ENCODE peak calls at places on chromosome 12, in nine cellular contexts. W, V, U, O, M, D, S, H and X are unnamed samples.

GRCh38 chr12:52759218-52759617 is 17.9 kb downstream of the KRT76 start:
- DNase-seq in W (no peak), V (no peak), U (no peak), O (no peak), M (no peak), D (no peak), S (no peak), H (no peak), X (no peak)

GRCh38 chr12:22101749-22102243 is 55.8 kb downstream of the CMAS start:
- DNase-seq in W (no peak), V (peak), U (no peak), O (no peak), M (peak), D (peak), S (no peak), H (no peak), X (peak)

GRCh38 chr12:56280849-56281248 is 14.1 kb downstream of the COQ10A start:
- DNase-seq in W (no peak), V (no peak), U (no peak), O (no peak), M (no peak), D (no peak), S (no peak), H (no peak), X (no peak)

GRCh38 chr12:99259040-99259934 is 388.3 kb upstream of the GARIN6 start:
- DNase-seq in W (no peak), V (no peak), U (no peak), O (no peak), M (no peak), D (no peak), S (peak), H (no peak), X (no peak)

GRCh38 chr12:66587912-66588311 is 91.0 kb downstream of the GRIP1 start:
- DNase-seq in W (no peak), V (peak), U (no peak), O (no peak), M (no peak), D (no peak), S (no peak), H (no peak), X (no peak)

GRCh38 chr12:65740873-65741600 is 83.2 kb upstream of the HMGA2 start:
- DNase-seq in W (peak), V (no peak), U (peak), O (peak), M (no peak), D (peak), S (peak), H (peak), X (no peak)

GRCh38 chr12:93883436-93884154 is 206.4 kb downstream of the CRADD start:
- DNase-seq in W (no peak), V (peak), U (no peak), O (no peak), M (peak), D (no peak), S (no peak), H (no peak), X (peak)

GRCh38 chr12:121079736-121080272 is 40.8 kb upstream of the OASL start:
- DNase-seq in W (no peak), V (no peak), U (no peak), O (no peak), M (no peak), D (no peak), S (no peak), H (no peak), X (no peak)

GRCh38 chr12:15575797-15576560 is 213.2 kb downstream of the EPS8 start:
- DNase-seq in W (no peak), V (no peak), U (no peak), O (no peak), M (no peak), D (no peak), S (no peak), H (no peak), X (no peak)

GRCh38 chr12:127531561-127531960 is 735.4 kb upstream of the TMEM132C start:
- DNase-seq in W (no peak), V (no peak), U (no peak), O (no peak), M (no peak), D (no peak), S (peak), H (no peak), X (no peak)

GRCh38 chr12:103623716-103624115 is 36.6 kb downstream of the STAB2 start:
- DNase-seq in W (no peak), V (no peak), U (no peak), O (no peak), M (peak), D (no peak), S (no peak), H (no peak), X (no peak)

GRCh38 chr12:110349521-110350151 is 53.9 kb downstream of the ANAPC7 start:
- DNase-seq in W (peak), V (no peak), U (no peak), O (peak), M (no peak), D (peak), S (no peak), H (no peak), X (no peak)

GRCh38 chr12:84599539-84599938 is 313.1 kb downstream of the SLC6A15 start:
- DNase-seq in W (no peak), V (no peak), U (no peak), O (no peak), M (peak), D (no peak), S (peak), H (no peak), X (peak)

GRCh38 chr12:13530966-13531365 is 334.4 kb downstream of the EMP1 start:
- DNase-seq in W (no peak), V (no peak), U (no peak), O (no peak), M (no peak), D (no peak), S (no peak), H (no peak), X (no peak)

GRCh38 chr12:102753802-102754201 is 163.2 kb downstream of the PAH start:
- DNase-seq in W (no peak), V (no peak), U (no peak), O (no peak), M (no peak), D (no peak), S (no peak), H (no peak), X (no peak)

GRCh38 chr12:27480031-27480430 is 33.5 kb downstream of the SMCO2 start:
- DNase-seq in W (no peak), V (no peak), U (no peak), O (no peak), M (no peak), D (no peak), S (no peak), H (no peak), X (no peak)

GRCh38 chr12:88639361-88639760 is 59.1 kb upstream of the KITLG start:
- DNase-seq in W (no peak), V (no peak), U (no peak), O (no peak), M (no peak), D (no peak), S (no peak), H (no peak), X (no peak)

GRCh38 chr12:125100551-125101434 is 35.6 kb downstream of the AACS start:
- DNase-seq in W (no peak), V (no peak), U (no peak), O (no peak), M (no peak), D (no peak), S (peak), H (no peak), X (no peak)

GRCh38 chr12:26748412-26748740 is 84.6 kb downstream of the ITPR2 start:
- DNase-seq in W (no peak), V (no peak), U (no peak), O (no peak), M (no peak), D (no peak), S (no peak), H (no peak), X (no peak)

GRCh38 chr12:91460457-91460856 is 277.8 kb upstream of the DCN start:
- DNase-seq in W (no peak), V (no peak), U (no peak), O (no peak), M (peak), D (no peak), S (no peak), H (no peak), X (no peak)

GRCh38 chr12:89829434-89829975 is 120.9 kb upstream of the ATP2B1 start:
- DNase-seq in W (no peak), V (no peak), U (no peak), O (no peak), M (no peak), D (no peak), S (peak), H (no peak), X (no peak)

GRCh38 chr12:53292441-53292840 is 2.9 kb upstream of the PFDN5 start:
- DNase-seq in W (no peak), V (no peak), U (no peak), O (no peak), M (no peak), D (no peak), S (no peak), H (no peak), X (no peak)

GRCh38 chr12:3446653-3447270 is 44.2 kb upstream of the PRMT8 start:
- DNase-seq in W (no peak), V (no peak), U (no peak), O (no peak), M (no peak), D (no peak), S (no peak), H (no peak), X (no peak)

GRCh38 chr12:101414533-101415119 is 7.1 kb upstream of the ARL1 start:
- DNase-seq in W (no peak), V (peak), U (no peak), O (no peak), M (peak), D (no peak), S (peak), H (no peak), X (peak)

GRCh38 chr12:76698966-76699365 is 64.9 kb upstream of the ZDHHC17 start:
- DNase-seq in W (no peak), V (no peak), U (no peak), O (no peak), M (no peak), D (no peak), S (no peak), H (no peak), X (no peak)

GRCh38 chr12:57459750-57460400 is at the start of gene GLI1:
- DNase-seq in W (no peak), V (no peak), U (no peak), O (no peak), M (no peak), D (no peak), S (peak), H (no peak), X (no peak)

GRCh38 chr12:109833307-109834189 is at the start of gene TRPV4:
- DNase-seq in W (no peak), V (no peak), U (no peak), O (no peak), M (no peak), D (no peak), S (peak), H (no peak), X (no peak)

GRCh38 chr12:121750507-121750955 is 38.0 kb downstream of the TMEM120B start:
- DNase-seq in W (no peak), V (no peak), U (no peak), O (no peak), M (no peak), D (no peak), S (no peak), H (no peak), X (no peak)

GRCh38 chr12:124763594-124763979 is 100.1 kb downstream of the SCARB1 start:
- DNase-seq in W (no peak), V (no peak), U (no peak), O (no peak), M (no peak), D (no peak), S (no peak), H (no peak), X (no peak)

GRCh38 chr12:23488130-23488529 is 461.3 kb downstream of the SOX5 start:
- DNase-seq in W (no peak), V (no peak), U (no peak), O (no peak), M (no peak), D (no peak), S (no peak), H (no peak), X (no peak)

GRCh38 chr12:57893460-57894353 is 47.2 kb upstream of the CTDSP2 start:
- DNase-seq in W (no peak), V (peak), U (peak), O (no peak), M (peak), D (no peak), S (peak), H (no peak), X (peak)